ENCODE peak calls at places on chromosome 22, in six cellular contexts. R is fibroblast of lung, E is body of pancreas, F is frontal cortex, I is uterus, V is IMR-90. N is an unnamed sample.

GRCh38 chr22:48919187-48919590 is 908.5 kb downstream of the BRD1 start:
- DNase-seq in F (no peak), E (no peak), V (no peak), I (no peak), R (no peak), N (no peak)

GRCh38 chr22:46936378-46936916 is 174.0 kb downstream of the TBC1D22A start:
- DNase-seq in R (peak), F (no peak), E (no peak), V (no peak), I (no peak), N (peak)

GRCh38 chr22:32636884-32637283 is 162.3 kb downstream of the FBXO7 start:
- DNase-seq in E (no peak), R (no peak), I (no peak), V (no peak), F (no peak), N (peak)

GRCh38 chr22:20776624-20777405 is 2.9 kb downstream of the SERPIND1 start:
- DNase-seq in E (no peak), F (no peak), I (no peak), R (no peak), V (no peak), N (no peak)

GRCh38 chr22:23067023-23067650 is 3.2 kb upstream of the GNAZ start:
- DNase-seq in F (no peak), I (peak), R (no peak), E (peak), V (no peak), N (no peak)

GRCh38 chr22:46801331-46801811 is 38.9 kb downstream of the TBC1D22A start:
- DNase-seq in I (no peak), F (no peak), R (no peak), E (no peak), V (no peak), N (no peak)

GRCh38 chr22:17106161-17106784 is 14.9 kb downstream of the TMEM121B start:
- DNase-seq in F (no peak), R (no peak), E (no peak), I (no peak), V (no peak), N (no peak)

GRCh38 chr22:46081831-46082210 is 68.5 kb upstream of the PPARA start:
- DNase-seq in E (peak), F (no peak), I (peak), V (no peak), R (no peak), N (no peak)